ENCODE peak calls at places on chromosome 22, in six cellular contexts. J is neural progenitor cell, X is PC-3, I is MM.1S, S is SK-N-SH, L is GM23338. D is an unnamed sample.

GRCh38 chr22:43481528-43482309 is 69.9 kb downstream of the MPPED1 start:
- DNase-seq in J (peak; percentile 29), X (no peak), I (no peak), S (no peak), L (peak; percentile 48), D (no peak)

GRCh38 chr22:47632646-47633045 is 870.2 kb downstream of the TBC1D22A start:
- DNase-seq in J (no peak), X (peak; percentile 6), I (no peak), S (no peak), L (no peak), D (no peak)

GRCh38 chr22:43342347-43343261 is 568 bp downstream of the SCUBE1 start:
- DNase-seq in J (peak; percentile 44), X (no peak), I (no peak), S (peak; percentile 49), L (peak; percentile 47), D (no peak)

GRCh38 chr22:43252319-43252718 is 65.4 kb upstream of the TTLL12 start:
- DNase-seq in J (no peak), X (no peak), I (no peak), S (no peak), L (no peak), D (no peak)

GRCh38 chr22:41000941-41001721 is 50.0 kb downstream of the RBX1 start:
- DNase-seq in J (no peak), X (no peak), I (no peak), S (no peak), L (no peak), D (no peak)

GRCh38 chr22:49257551-49257951 is 570.1 kb downstream of the BRD1 start:
- DNase-seq in J (no peak), X (no peak), I (no peak), S (no peak), L (no peak), D (no peak)

GRCh38 chr22:40499187-40499753 is 128.9 kb downstream of the SGSM3 start:
- DNase-seq in J (no peak), X (peak; percentile 91), I (peak; percentile 20), S (peak; percentile 14), L (no peak), D (peak; percentile 95)

GRCh38 chr22:49013707-49014106 is 814.0 kb downstream of the BRD1 start:
- DNase-seq in J (no peak), X (no peak), I (no peak), S (peak; percentile 8), L (no peak), D (no peak)

GRCh38 chr22:41620646-41621098 is at the start of gene DESI1:
- DNase-seq in J (no peak), X (no peak), I (no peak), S (no peak), L (peak; percentile 67), D (peak; percentile 55)

GRCh38 chr22:31150615-31151014 is 9.4 kb upstream of the RNF185 start:
- DNase-seq in J (no peak), X (peak; percentile 18), I (no peak), S (no peak), L (peak; percentile 21), D (peak; percentile 30)

GRCh38 chr22:50676661-50677492 is 4.3 kb downstream of the SHANK3 start:
- DNase-seq in J (peak; percentile 1), X (no peak), I (no peak), S (peak; percentile 10), L (no peak), D (no peak)

GRCh38 chr22:22167791-22168189 is 76.8 kb upstream of the VPREB1 start:
- DNase-seq in J (no peak), X (no peak), I (peak; percentile 94), S (no peak), L (no peak), D (no peak)

GRCh38 chr22:22507743-22508273 is 734 bp downstream of the ZNF280B start:
- DNase-seq in J (peak; percentile 45), X (no peak), I (no peak), S (no peak), L (peak; percentile 33), D (no peak)

GRCh38 chr22:42803454-42803853 is 53.6 kb downstream of the ARFGAP3 start:
- DNase-seq in J (no peak), X (no peak), I (no peak), S (peak; percentile 63), L (no peak), D (no peak)

GRCh38 chr22:19667872-19668740 is 46.2 kb upstream of the SEPTIN5 start:
- DNase-seq in J (no peak), X (no peak), I (no peak), S (no peak), L (no peak), D (no peak)
- TF ChIP-seq EZH2phosphoT487 in J (no peak), X (no peak), I (no peak), S (no peak), L (no peak), D (no peak)

GRCh38 chr22:36298118-36298517 is 45.2 kb downstream of the APOL1 start:
- DNase-seq in J (no peak), X (no peak), I (no peak), S (no peak), L (no peak), D (no peak)
- H3F3A ChIP-seq in J (peaks cover 10% of the 10 kb centered on the region), X (no peaks in the 10 kb centered on the region), I (peaks cover 9% of the 10 kb centered on the region), S (peaks cover 75% of the 10 kb centered on the region), L (peaks cover 13% of the 10 kb centered on the region), D (peaks cover 57% of the 10 kb centered on the region)

GRCh38 chr22:37774728-37775127 is 33.0 kb upstream of the GCAT start:
- DNase-seq in J (no peak), X (no peak), I (no peak), S (no peak), L (no peak), D (no peak)

GRCh38 chr22:37775785-37776638 is 31.7 kb upstream of the GCAT start:
- DNase-seq in J (no peak), X (peak; percentile 77), I (no peak), S (no peak), L (no peak), D (peak; percentile 85)

GRCh38 chr22:37778370-37779009 is 29.2 kb upstream of the GCAT start:
- DNase-seq in J (no peak), X (no peak), I (no peak), S (no peak), L (no peak), D (no peak)

GRCh38 chr22:37776639-37777005 is 31.1 kb upstream of the GCAT start:
- DNase-seq in J (no peak), X (no peak), I (no peak), S (no peak), L (no peak), D (no peak)

GRCh38 chr22:37777122-37777687 is 30.5 kb upstream of the GCAT start:
- DNase-seq in J (no peak), X (peak; percentile 96), I (peak; percentile 66), S (no peak), L (peak; percentile 35), D (peak; percentile 86)
- TF ChIP-seq EZH2phosphoT487 in J (no peak), X (peak; percentile 22), I (no peak), S (no peak), L (no peak), D (no peak)

DNA sequence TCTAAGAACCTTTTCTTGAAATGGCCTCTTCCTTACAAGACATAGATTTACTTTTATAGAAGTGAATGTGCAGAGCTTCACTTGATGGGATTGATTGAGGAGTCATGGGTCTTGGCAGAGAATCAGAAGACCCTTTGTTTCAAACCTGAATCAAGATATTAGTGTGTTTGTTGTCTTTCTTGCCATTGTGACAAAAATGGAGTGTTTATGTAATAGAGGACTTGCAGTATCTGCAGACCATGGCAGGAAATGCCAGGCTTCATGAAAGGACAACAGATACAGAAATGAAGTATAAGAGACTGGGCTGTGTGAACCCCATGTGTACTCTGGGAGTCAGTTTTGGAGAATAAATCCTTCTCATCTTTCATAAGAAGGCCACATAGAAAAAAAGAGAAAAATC is 72.9 kb upstream of the HORMAD2 start:
- DNase-seq in J (no peak), X (no peak), I (no peak), S (no peak), L (no peak), D (no peak)
- H3F3A ChIP-seq in J (peaks cover 4% of the 10 kb centered on the region), X (no peaks in the 10 kb centered on the region), I (no peaks in the 10 kb centered on the region), S (peaks cover 10% of the 10 kb centered on the region), L (no peaks in the 10 kb centered on the region), D (peaks cover 3% of the 10 kb centered on the region)

GRCh38 chr22:17969732-17970131 is 54.6 kb downstream of the MICAL3 start:
- DNase-seq in J (no peak), X (peak; percentile 31), I (no peak), S (no peak), L (no peak), D (peak; percentile 92)
- TF ChIP-seq EZH2phosphoT487 in J (no peak), X (no peak), I (no peak), S (no peak), L (no peak), D (no peak)

DNA sequence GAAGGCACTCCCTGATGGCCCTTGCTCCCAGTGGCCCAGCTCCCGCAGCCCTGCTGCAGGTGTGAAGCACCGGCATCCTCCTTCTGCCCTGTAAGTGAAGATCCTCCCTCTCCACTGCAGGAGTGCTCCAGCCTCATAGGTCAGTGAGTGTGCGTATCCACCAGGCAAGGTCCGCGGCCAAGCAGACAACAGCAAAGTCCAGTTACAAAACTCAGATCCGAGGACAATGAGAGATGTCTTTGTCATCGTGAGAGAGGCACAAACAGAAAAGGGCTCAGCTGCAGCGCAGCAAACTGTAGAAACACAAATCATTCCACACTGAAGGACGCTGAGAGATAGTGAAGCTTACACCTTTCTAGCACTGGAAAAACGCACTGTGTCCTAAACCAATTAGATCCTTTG is 46.1 kb downstream of the MYH9 start:
- DNase-seq in J (no peak), X (no peak), I (no peak), S (no peak), L (no peak), D (no peak)
- H3F3A ChIP-seq in J (no peaks in the 10 kb centered on the region), X (no peaks in the 10 kb centered on the region), I (peaks cover 6% of the 10 kb centered on the region), S (peaks cover 89% of the 10 kb centered on the region), L (peaks cover 3% of the 10 kb centered on the region), D (peaks cover 82% of the 10 kb centered on the region)

GRCh38 chr22:25369133-25369532 is 149.7 kb downstream of the CRYBB2 start:
- DNase-seq in J (no peak), X (no peak), I (no peak), S (no peak), L (no peak), D (no peak)

GRCh38 chr22:25367756-25368155 is 148.3 kb downstream of the CRYBB2 start:
- DNase-seq in J (no peak), X (no peak), I (no peak), S (no peak), L (no peak), D (no peak)

GRCh38 chr22:25366408-25366807 is 147.0 kb downstream of the CRYBB2 start:
- DNase-seq in J (no peak), X (no peak), I (no peak), S (no peak), L (peak; percentile 43), D (no peak)

GRCh38 chr22:25366876-25367466 is 147.5 kb downstream of the CRYBB2 start:
- DNase-seq in J (no peak), X (no peak), I (no peak), S (no peak), L (no peak), D (no peak)

DNA sequence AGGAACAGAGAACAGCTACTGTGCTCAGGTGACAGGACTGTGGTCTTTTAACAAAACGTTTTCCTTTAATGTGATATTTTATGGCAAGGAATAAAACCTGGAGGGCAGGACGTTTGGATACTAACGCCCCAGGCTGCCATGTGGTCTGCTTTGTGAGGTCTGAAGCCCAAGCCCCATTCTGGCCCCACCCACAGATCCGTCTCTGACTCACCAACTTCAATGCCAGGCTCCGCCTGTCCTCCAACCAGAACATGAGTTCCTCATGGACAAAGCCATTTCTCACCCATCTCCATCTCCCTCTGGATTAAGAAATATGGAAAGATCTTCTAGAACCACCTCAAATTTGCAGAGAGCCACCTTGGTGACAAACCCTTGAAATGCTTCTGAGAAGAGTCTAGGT is 148.8 kb downstream of the CRYBB2 start:
- DNase-seq in J (no peak), X (peak; percentile 61), I (no peak), S (no peak), L (no peak), D (peak; percentile 84)
- TF ChIP-seq EZH2phosphoT487 in J (no peak), X (no peak), I (no peak), S (no peak), L (no peak), D (no peak)